ENCODE peak calls at places on chromosomes 4 and X, in four cellular contexts. C, Y, F and B are unnamed samples.

GRCh38 chr4:168585168-168586091 is 88.6 kb downstream of the PALLD start:
- DNase-seq in C (peak; percentile 91), Y (peak; percentile 90), F (peak; percentile 20), B (peak; percentile 74)

GRCh38 chrX:106263817-106264216 is 95.7 kb downstream of the PWWP3B start:
- DNase-seq in C (peak; percentile 67), Y (no peak), F (no peak), B (peak; percentile 44)

GRCh38 chrX:123087326-123087725 is 96.8 kb upstream of the GRIA3 start:
- DNase-seq in C (no peak), Y (no peak), F (peak; percentile 81), B (no peak)

GRCh38 chr4:687048-687974 is 1.6 kb downstream of the SLC49A3 start:
- DNase-seq in C (peak; percentile 89), Y (peak; percentile 96), F (peak; percentile 90), B (peak; percentile 28)

GRCh38 chr4:81565137-81565870 is 93.6 kb upstream of the RASGEF1B start:
- DNase-seq in C (peak; percentile 65), Y (peak; percentile 85), F (no peak), B (no peak)

GRCh38 chr4:107349266-107349665 is 313.2 kb upstream of the DKK2 start:
- DNase-seq in C (no peak), Y (no peak), F (no peak), B (no peak)

GRCh38 chr4:108683479-108683878 is 33.1 kb downstream of the OSTC start:
- DNase-seq in C (peak; percentile 35), Y (no peak), F (peak; percentile 15), B (peak; percentile 22)

GRCh38 chr4:18676136-18676922 is 654.8 kb upstream of the LCORL start:
- DNase-seq in C (no peak), Y (no peak), F (no peak), B (no peak)

GRCh38 chrX:110915120-110915519 is 119.5 kb upstream of the CHRDL1 start:
- DNase-seq in C (peak; percentile 2), Y (no peak), F (no peak), B (peak; percentile 69)

DNA sequence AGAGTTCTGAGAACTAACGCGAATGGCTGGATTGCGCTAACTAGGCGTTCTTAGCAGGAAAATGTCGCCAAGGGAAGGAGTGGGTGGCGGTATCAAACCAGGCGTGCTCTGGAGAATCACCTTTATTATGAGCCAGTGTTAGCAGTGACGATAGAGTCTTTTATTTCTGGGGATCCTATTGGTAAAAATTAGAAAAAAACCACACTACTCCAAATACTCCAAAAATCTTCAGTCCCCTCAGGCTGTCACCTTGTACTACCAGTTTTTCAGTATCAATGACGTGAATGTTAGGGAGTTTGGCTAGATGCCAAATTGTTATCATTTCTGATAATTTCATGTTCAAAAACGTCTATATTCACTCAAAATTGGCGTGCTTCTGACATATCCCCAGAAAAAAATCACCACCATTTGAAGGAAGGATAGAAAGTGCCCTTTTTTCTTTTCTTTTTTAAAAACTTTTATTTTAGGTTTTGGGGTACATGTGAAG is 1.5 kb downstream of the UGT8 start:
- DNase-seq in C (no peak), Y (no peak), F (no peak), B (no peak)
- H3K4me3 ChIP-seq in C (no peak overlapping the region), Y (peak overlapping the region; percentile 50), F (no peak overlapping the region), B (peak overlapping the region; percentile 58)

DNA sequence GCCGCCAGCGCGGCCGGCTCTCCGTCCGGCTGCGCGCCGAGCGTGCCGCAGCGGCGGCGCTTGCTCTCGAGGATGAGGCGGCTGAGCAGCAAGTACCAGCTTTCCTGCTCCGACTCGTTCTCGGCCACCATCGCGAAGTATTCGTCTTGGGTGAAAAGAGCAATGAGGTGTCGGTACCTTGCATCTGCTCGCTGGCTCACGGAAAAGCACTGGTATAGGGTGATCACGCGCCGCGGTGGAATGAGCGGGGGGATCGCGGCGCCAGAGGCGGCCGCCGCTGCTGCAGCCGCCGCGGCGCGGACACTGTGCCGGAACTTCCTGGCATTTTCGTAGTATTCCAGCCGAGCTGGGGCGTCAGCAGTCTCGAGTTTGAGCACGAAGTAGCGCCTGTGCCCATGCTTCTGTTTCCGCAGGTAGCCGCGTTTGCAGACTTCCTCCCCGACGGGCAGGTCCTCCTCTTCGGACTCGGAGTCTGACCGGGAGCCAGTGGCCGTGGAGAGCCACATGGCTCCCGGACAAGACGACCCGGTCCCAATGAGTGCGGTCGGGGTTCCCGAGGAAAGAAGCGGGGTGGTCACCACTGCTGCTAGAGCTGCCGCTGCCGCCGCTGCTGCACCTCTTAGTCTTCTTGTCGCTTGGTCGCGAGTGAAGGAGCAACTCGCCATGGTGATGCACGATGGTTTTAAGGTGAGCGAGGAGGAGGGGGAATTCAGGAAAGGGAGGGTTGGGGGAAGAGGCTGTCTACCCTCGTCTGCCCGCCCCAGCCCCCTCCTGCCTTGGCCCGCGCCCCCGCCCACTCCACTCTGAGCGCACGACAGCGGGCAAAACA is 469 bp downstream of the IRS4 start:
- DNase-seq in C (peak; percentile 5), Y (no peak), F (no peak), B (no peak)
- H3K4me3 ChIP-seq in C (peak overlapping the region; percentile 53), Y (peak overlapping the region; percentile 49), F (no peak overlapping the region), B (peak overlapping the region; percentile 38)

DNA sequence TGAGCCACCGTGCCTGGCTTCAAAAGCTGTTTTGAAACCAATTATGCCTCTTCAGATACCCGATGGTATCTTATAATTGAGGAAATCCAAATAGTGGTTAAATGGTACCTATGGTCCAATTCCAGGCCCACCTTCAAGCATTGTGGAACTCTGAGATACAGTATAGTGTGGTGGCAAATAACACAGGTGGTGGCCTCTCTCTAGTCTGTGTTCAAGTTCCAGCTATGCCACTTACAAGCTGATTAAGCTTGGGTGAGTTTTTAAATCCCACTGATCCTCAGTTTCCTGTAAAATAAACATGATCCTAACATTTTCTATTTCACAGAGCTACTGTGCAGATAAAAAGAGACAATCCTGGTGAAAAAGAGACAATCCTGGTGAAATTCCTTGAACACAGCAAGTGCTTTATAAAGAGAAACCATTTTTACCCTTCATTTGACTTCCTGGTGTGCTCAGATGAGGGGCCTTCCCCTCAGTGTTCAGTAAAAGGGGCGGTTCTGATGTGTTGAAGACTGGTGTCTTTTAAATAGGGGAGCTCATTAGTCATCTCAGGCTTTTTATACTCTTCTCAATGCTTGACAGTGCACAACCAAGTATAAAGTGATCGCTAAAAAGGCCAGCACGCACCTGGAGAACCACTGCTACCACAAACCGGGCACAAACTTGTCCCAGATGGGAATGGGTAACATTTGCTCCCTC is 30.8 kb upstream of the CD40LG start:
- DNase-seq in C (no peak), Y (no peak), F (no peak), B (no peak)
- H3K4me3 ChIP-seq in C (no peak overlapping the region), Y (no peak overlapping the region), F (no peak overlapping the region), B (no peak overlapping the region)

DNA sequence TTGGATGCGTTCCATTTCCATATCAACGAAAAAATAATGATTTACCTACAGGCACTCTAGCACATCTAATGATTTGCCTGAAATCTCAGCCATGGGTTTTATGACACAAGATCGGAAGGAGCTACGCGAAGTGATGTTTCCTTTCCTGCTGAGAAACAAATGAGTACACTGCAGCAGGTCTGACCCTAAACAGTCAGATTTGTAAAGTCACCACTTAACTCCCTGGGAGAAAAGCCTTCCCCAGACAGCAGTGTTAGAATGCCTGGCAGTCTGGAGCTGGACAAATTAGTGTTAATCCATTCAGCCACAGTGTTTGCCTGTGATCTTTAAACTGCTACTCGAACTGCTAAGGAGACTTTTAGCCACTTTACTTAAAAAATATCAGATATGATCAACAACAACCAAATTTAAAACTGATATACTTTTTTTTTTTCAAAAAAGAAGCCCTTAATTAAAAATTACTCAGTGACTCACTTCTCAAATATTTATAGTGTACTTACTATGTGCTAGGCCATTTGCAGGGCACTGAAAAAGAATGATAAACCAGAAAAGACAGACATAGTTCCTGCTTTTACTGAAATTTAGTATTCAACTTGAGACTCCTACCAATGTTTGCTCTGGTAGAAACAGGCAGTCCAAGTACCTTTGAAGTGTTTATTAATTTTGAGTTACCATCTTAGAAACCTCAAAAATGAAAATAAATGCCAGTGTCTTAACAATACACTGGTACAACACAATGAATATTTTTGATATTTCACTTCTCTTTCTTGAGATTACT is 104.5 kb downstream of the SHISA3 start:
- DNase-seq in C (no peak), Y (no peak), F (no peak), B (no peak)
- H3K4me3 ChIP-seq in C (no peak overlapping the region), Y (no peak overlapping the region), F (no peak overlapping the region), B (no peak overlapping the region)

GRCh38 chr4:154024097-154024496 is 235.2 kb upstream of the SFRP2 start:
- DNase-seq in C (no peak), Y (no peak), F (no peak), B (no peak)
- H3K4me3 ChIP-seq in C (no peak overlapping the region), Y (no peak overlapping the region), F (no peak overlapping the region), B (no peak overlapping the region)